ENCODE peak calls at places on chromosomes 12 and 14, in six cellular contexts. H is lower lobe of right lung, F is AG08396, E is NCI-H1092, I is endothelial cell, D is GOT3. O is an unnamed sample.

GRCh38 chr14:65041434-65041915 is 54.8 kb downstream of the FNTB start:
- DNase-seq in H (no peak), F (no peak), E (no peak), I (no peak), D (no peak), O (no peak)

GRCh38 chr12:57190037-57190436 is 26.6 kb upstream of the NXPH4 start:
- DNase-seq in H (peak), F (no peak), E (no peak), I (no peak), D (no peak), O (no peak)

GRCh38 chr12:29739279-29739991 is 44.3 kb downstream of the TMTC1 start:
- DNase-seq in H (no peak), F (peak), E (no peak), I (no peak), D (no peak), O (no peak)

GRCh38 chr14:68683326-68683725 is 109.5 kb downstream of the ZFP36L1 start:
- DNase-seq in H (no peak), F (no peak), E (no peak), I (no peak), D (no peak), O (no peak)

GRCh38 chr14:70640938-70641547 is 673 bp upstream of the TTC9 start:
- DNase-seq in H (peak), F (peak), E (peak), I (peak), D (no peak), O (peak)

GRCh38 chr14:51082394-51082793 is 12.5 kb downstream of the TRIM9 start:
- DNase-seq in H (no peak), F (no peak), E (no peak), I (no peak), D (no peak), O (no peak)

GRCh38 chr14:68910540-68910939 is 68.6 kb downstream of the ACTN1 start:
- DNase-seq in H (peak), F (no peak), E (no peak), I (no peak), D (no peak), O (no peak)

GRCh38 chr14:104977681-104978647 is at the start of gene AHNAK2:
- DNase-seq in H (peak), F (peak), E (peak), I (peak), D (no peak), O (peak)

GRCh38 chr12:67991158-67991557 is 1.9 kb downstream of the IFNG-AS1 start:
- DNase-seq in H (no peak), F (no peak), E (no peak), I (no peak), D (no peak), O (no peak)

GRCh38 chr14:91573894-91574837 is 64.1 kb upstream of the PPP4R3A start:
- DNase-seq in H (peak), F (peak), E (peak), I (peak), D (peak), O (peak)

GRCh38 chr14:70821581-70821915 is 12.2 kb upstream of the MAP3K9 start:
- DNase-seq in H (no peak), F (no peak), E (no peak), I (no peak), D (no peak), O (no peak)

GRCh38 chr12:12983420-12984035 is 16.5 kb downstream of the HEBP1 start:
- DNase-seq in H (no peak), F (peak), E (no peak), I (peak), D (no peak), O (peak)

GRCh38 chr12:132795847-132796246 is 32.8 kb downstream of the GOLGA3 start:
- DNase-seq in H (no peak), F (no peak), E (no peak), I (no peak), D (no peak), O (no peak)

GRCh38 chr12:43501705-43502104 is 50.3 kb downstream of the ADAMTS20 start:
- DNase-seq in H (no peak), F (peak), E (no peak), I (no peak), D (no peak), O (no peak)

GRCh38 chr12:31215521-31216232 is 110.3 kb downstream of the SINHCAF start:
- DNase-seq in H (peak), F (no peak), E (no peak), I (no peak), D (no peak), O (no peak)

GRCh38 chr12:70609739-70610491 is 27.3 kb downstream of the PTPRB start:
- DNase-seq in H (peak), F (peak), E (no peak), I (peak), D (no peak), O (no peak)

GRCh38 chr12:51592034-51592705 is 1.1 kb downstream of the SCN8A start:
- DNase-seq in H (no peak), F (peak), E (no peak), I (no peak), D (no peak), O (peak)

GRCh38 chr12:49098035-49098451 is 3.4 kb upstream of the DHH start:
- DNase-seq in H (peak), F (peak), E (no peak), I (peak), D (no peak), O (no peak)

GRCh38 chr12:59079029-59079428 is 158.7 kb upstream of the LRIG3 start:
- DNase-seq in H (no peak), F (no peak), E (no peak), I (no peak), D (no peak), O (no peak)

GRCh38 chr12:53564941-53565340 is 57.7 kb upstream of the NPFF start:
- DNase-seq in H (no peak), F (no peak), E (no peak), I (no peak), D (no peak), O (no peak)

GRCh38 chr12:12240671-12241345 is 26.0 kb downstream of the LRP6 start:
- DNase-seq in H (no peak), F (no peak), E (no peak), I (no peak), D (no peak), O (peak)

GRCh38 chr14:104009297-104009696 is 67.0 kb upstream of the RD3L start:
- DNase-seq in H (no peak), F (no peak), E (no peak), I (no peak), D (no peak), O (no peak)

GRCh38 chr12:1083888-1084262 is 92.9 kb downstream of the ERC1 start:
- DNase-seq in H (no peak), F (no peak), E (peak), I (no peak), D (no peak), O (peak)

GRCh38 chr12:51028126-51028810 is 2.1 kb upstream of the SLC11A2 start:
- DNase-seq in H (no peak), F (peak), E (no peak), I (no peak), D (peak), O (peak)

GRCh38 chr12:120265483-120266179 is at the start of gene PXN:
- DNase-seq in H (peak), F (peak), E (peak), I (peak), D (peak), O (peak)

GRCh38 chr12:1859643-1860042 is 39.3 kb downstream of the LRTM2 start:
- DNase-seq in H (no peak), F (no peak), E (no peak), I (no peak), D (no peak), O (no peak)

GRCh38 chr14:98953544-98954346 is 318.3 kb downstream of the BCL11B start:
- DNase-seq in H (no peak), F (peak), E (no peak), I (no peak), D (no peak), O (no peak)

GRCh38 chr14:99216191-99216590 is 55.8 kb downstream of the BCL11B start:
- DNase-seq in H (no peak), F (no peak), E (no peak), I (no peak), D (no peak), O (no peak)

GRCh38 chr12:66090157-66090556 is 40.4 kb downstream of the LLPH start:
- DNase-seq in H (no peak), F (no peak), E (no peak), I (no peak), D (no peak), O (no peak)

GRCh38 chr14:58882577-58883018 is 244.8 kb downstream of the DACT1 start:
- DNase-seq in H (no peak), F (no peak), E (peak), I (no peak), D (no peak), O (peak)

GRCh38 chr12:69425417-69425816 is 44.8 kb upstream of the FRS2 start:
- DNase-seq in H (no peak), F (no peak), E (no peak), I (no peak), D (no peak), O (no peak)

GRCh38 chr12:41189395-41190251 is 1.5 kb downstream of the PDZRN4 start:
- DNase-seq in H (no peak), F (no peak), E (no peak), I (peak), D (no peak), O (no peak)

GRCh38 chr14:105468621-105469241 is 5.9 kb upstream of the CRIP2 start:
- DNase-seq in H (no peak), F (no peak), E (no peak), I (no peak), D (no peak), O (no peak)

GRCh38 chr12:58847876-58848600 is 72.3 kb downstream of the LRIG3 start:
- DNase-seq in H (no peak), F (no peak), E (peak), I (no peak), D (no peak), O (no peak)